ENCODE peak calls at places on chromosomes 13 and 19, in seven cellular contexts. W, Z, R, U, H, K and A are unnamed samples.

GRCh38 chr19:19488875-19489690 is 26.3 kb downstream of the TSSK6 start:
- DNase-seq in W (peak; percentile 66), Z (peak; percentile 82), R (peak; percentile 89), U (peak; percentile 87), H (peak; percentile 96), K (peak; percentile 97), A (peak; percentile 88)

GRCh38 chr13:59038824-59039223 is 1124.9 kb downstream of the DIAPH3 start:
- DNase-seq in W (no peak), Z (no peak), R (no peak), U (no peak), H (no peak), K (no peak), A (no peak)

GRCh38 chr13:98507060-98507797 is 69.7 kb downstream of the STK24 start:
- DNase-seq in W (no peak), Z (peak; percentile 75), R (peak; percentile 89), U (no peak), H (no peak), K (peak; percentile 27), A (peak; percentile 83)

GRCh38 chr13:23510979-23511735 is 59.1 kb upstream of the TNFRSF19 start:
- DNase-seq in W (no peak), Z (no peak), R (no peak), U (peak; percentile 46), H (no peak), K (peak; percentile 50), A (no peak)

GRCh38 chr19:33722456-33723239 is 74.0 kb upstream of the KCTD15 start:
- DNase-seq in W (no peak), Z (no peak), R (peak; percentile 37), U (no peak), H (no peak), K (no peak), A (no peak)

GRCh38 chr19:13859361-13859880 is 17.5 kb upstream of the NANOS3 start:
- DNase-seq in W (no peak), Z (peak; percentile 32), R (no peak), U (no peak), H (no peak), K (peak; percentile 63), A (no peak)

GRCh38 chr13:33615436-33615835 is 202.5 kb upstream of the RFC3 start:
- DNase-seq in W (no peak), Z (no peak), R (no peak), U (no peak), H (no peak), K (no peak), A (no peak)

GRCh38 chr19:8681345-8682021 is 17.1 kb downstream of the ACTL9 start:
- DNase-seq in W (no peak), Z (no peak), R (no peak), U (no peak), H (no peak), K (no peak), A (no peak)

GRCh38 chr13:41858783-41859182 is 102.1 kb downstream of the VWA8 start:
- DNase-seq in W (no peak), Z (no peak), R (no peak), U (no peak), H (no peak), K (peak; percentile 33), A (no peak)

GRCh38 chr13:99281811-99282263 is 23.7 kb upstream of the GPR18 start:
- DNase-seq in W (peak; percentile 70), Z (peak; percentile 15), R (peak; percentile 82), U (no peak), H (peak; percentile 60), K (peak; percentile 60), A (peak; percentile 78)

GRCh38 chr13:48896312-48896711 is 79.4 kb upstream of the FNDC3A start:
- DNase-seq in W (no peak), Z (no peak), R (no peak), U (peak; percentile 53), H (no peak), K (peak; percentile 84), A (no peak)

GRCh38 chr13:48888613-48889012 is 87.1 kb upstream of the FNDC3A start:
- DNase-seq in W (no peak), Z (no peak), R (no peak), U (no peak), H (no peak), K (no peak), A (no peak)

GRCh38 chr13:48890386-48890785 is 85.3 kb upstream of the FNDC3A start:
- DNase-seq in W (no peak), Z (no peak), R (no peak), U (no peak), H (no peak), K (peak; percentile 82), A (no peak)

GRCh38 chr13:48892311-48892710 is 83.4 kb upstream of the FNDC3A start:
- DNase-seq in W (no peak), Z (no peak), R (no peak), U (peak; percentile 96), H (no peak), K (peak; percentile 98), A (no peak)

DNA sequence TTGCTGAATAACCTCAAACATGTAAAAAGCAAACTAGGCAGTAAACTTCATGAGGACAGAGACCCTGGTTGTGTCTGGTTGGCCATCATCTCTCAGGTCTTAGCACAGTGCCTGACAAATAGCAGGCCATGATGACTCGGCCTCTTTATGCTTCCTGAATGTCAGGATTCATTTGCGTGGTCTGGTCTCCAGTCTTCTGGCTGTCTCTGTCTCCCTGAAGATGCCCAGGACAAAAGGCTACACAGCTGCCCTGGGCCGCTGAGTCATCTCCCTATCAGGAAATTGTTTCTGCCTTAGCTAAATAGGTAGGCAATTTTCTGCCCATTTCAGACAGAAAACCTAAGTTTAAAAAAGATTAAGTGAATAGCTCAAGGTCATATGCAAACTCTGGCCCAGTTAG is 84.1 kb upstream of the FNDC3A start:
- DNase-seq in W (no peak), Z (no peak), R (no peak), U (peak; percentile 81), H (no peak), K (peak; percentile 91), A (no peak)
- H3K4me3 ChIP-seq in W (no peak overlapping the region), Z (no peak overlapping the region), R (no peak overlapping the region), U (no peak overlapping the region), H (no peak overlapping the region), K (no peak overlapping the region), A (no peak overlapping the region)

DNA sequence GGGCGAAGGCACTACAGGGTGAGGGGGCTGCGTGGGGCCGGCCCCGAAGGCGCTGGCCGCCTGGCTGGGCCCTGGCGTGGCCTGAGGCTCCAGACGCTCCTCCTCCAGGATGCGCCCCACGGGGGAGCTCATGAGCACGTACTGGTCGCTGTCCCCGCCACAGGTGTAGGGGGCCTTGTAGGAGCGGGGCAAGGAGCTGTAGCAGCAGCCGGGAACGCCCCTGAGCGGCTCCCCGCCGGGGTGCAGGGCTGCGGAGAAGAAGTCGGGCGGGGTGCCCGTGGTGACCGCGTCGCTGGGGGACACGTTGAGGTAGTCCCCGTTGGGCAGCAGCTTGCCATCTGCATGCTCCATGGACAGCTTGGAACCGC is 3.0 kb downstream of the IRS2 start:
- DNase-seq in W (no peak), Z (no peak), R (no peak), U (no peak), H (peak; percentile 31), K (no peak), A (no peak)
- H3K4me3 ChIP-seq in W (peak overlapping the region; percentile 83), Z (no peak overlapping the region), R (no peak overlapping the region), U (peak overlapping the region; percentile 81), H (no peak overlapping the region), K (no peak overlapping the region), A (peak overlapping the region; percentile 92)

DNA sequence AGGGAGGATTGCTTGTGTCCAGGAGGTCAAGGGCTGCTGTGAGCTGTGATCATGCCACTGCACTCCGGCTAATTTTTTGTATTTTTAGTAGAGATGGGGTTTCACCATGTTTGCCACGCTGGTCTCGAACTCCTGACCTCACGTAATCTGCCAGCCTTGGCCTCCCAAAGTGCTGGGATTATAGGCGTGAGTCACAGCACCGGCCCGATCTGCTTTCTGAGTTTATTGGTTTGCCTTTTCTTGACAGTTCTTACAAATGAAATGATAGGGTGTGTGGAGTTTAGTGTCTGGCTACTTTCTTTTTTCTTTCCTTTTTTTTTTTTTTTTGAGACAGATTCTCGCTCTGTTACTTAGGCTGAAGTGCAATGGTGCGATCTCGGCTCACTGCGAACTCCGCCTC is 848 bp downstream of the C19orf44 start:
- DNase-seq in W (no peak), Z (no peak), R (no peak), U (no peak), H (no peak), K (peak; percentile 30), A (no peak)
- H3K4me3 ChIP-seq in W (peak overlapping the region; percentile 51), Z (no peak overlapping the region), R (no peak overlapping the region), U (peak overlapping the region; percentile 84), H (no peak overlapping the region), K (peak overlapping the region; percentile 73), A (peak overlapping the region; percentile 74)

GRCh38 chr19:942133-942645 is 16.4 kb downstream of the ARID3A start:
- DNase-seq in W (no peak), Z (no peak), R (no peak), U (no peak), H (no peak), K (no peak), A (no peak)

GRCh38 chr19:939922-940321 is 14.1 kb downstream of the ARID3A start:
- DNase-seq in W (no peak), Z (no peak), R (no peak), U (no peak), H (no peak), K (no peak), A (no peak)

GRCh38 chr19:939439-939838 is 13.6 kb downstream of the ARID3A start:
- DNase-seq in W (no peak), Z (no peak), R (no peak), U (no peak), H (no peak), K (no peak), A (no peak)

GRCh38 chr19:941292-942132 is 15.7 kb downstream of the ARID3A start:
- DNase-seq in W (no peak), Z (no peak), R (no peak), U (no peak), H (no peak), K (no peak), A (no peak)

GRCh38 chr19:940591-941291 is 14.9 kb downstream of the ARID3A start:
- DNase-seq in W (peak; percentile 59), Z (peak; percentile 95), R (peak; percentile 92), U (peak; percentile 59), H (peak; percentile 64), K (peak; percentile 42), A (peak; percentile 87)
- H3K4me3 ChIP-seq in W (peak overlapping the region; percentile 1), Z (no peak overlapping the region), R (no peak overlapping the region), U (peak overlapping the region; percentile 7), H (peak overlapping the region; percentile 53), K (no peak overlapping the region), A (peak overlapping the region; percentile 42)

GRCh38 chr19:35613574-35613973 is 1.0 kb downstream of the HAUS5 start:
- DNase-seq in W (no peak), Z (no peak), R (no peak), U (no peak), H (no peak), K (no peak), A (no peak)
- H3K4me3 ChIP-seq in W (no peak overlapping the region), Z (no peak overlapping the region), R (no peak overlapping the region), U (no peak overlapping the region), H (no peak overlapping the region), K (no peak overlapping the region), A (no peak overlapping the region)

GRCh38 chr13:20873348-20873747 is 29.2 kb downstream of the XPO4 start:
- DNase-seq in W (no peak), Z (no peak), R (no peak), U (peak; percentile 54), H (no peak), K (peak; percentile 76), A (no peak)
- H3K4me3 ChIP-seq in W (no peak overlapping the region), Z (no peak overlapping the region), R (no peak overlapping the region), U (no peak overlapping the region), H (no peak overlapping the region), K (no peak overlapping the region), A (no peak overlapping the region)